ENCODE peak calls at places on chromosomes 4 and X, in eight cellular contexts. One of them, this sample, is unnamed.

GRCh38 chr4:180058731-180059215 is 2184.4 kb upstream of the TENM3 start:
- DNase-seq in activated T-cell treated with anti-CD3 and anti-CD28 coated beads, Interleukin-2, amount 50 U/mL, for 48 hours: peak
- DNase-seq in T-helper 2 cell: no peak
- DNase-seq in lower leg skin: no peak
- DNase-seq in globus pallidus: peak
- DNase-seq in mesendoderm: peak
- DNase-seq in cerebellar cortex: peak
- DNase-seq in activated CD4-positive, alpha-beta T cell treated with anti-CD3 and anti-CD28 coated beads for 48 hours: peak
- DNase-seq in this sample: peak

GRCh38 chrX:15242899-15243555 is 26.9 kb downstream of the ASB9 start:
- DNase-seq in activated CD4-positive, alpha-beta T cell treated with anti-CD3 and anti-CD28 coated beads for 48 hours: peak
- DNase-seq in cerebellar cortex: peak
- DNase-seq in T-helper 2 cell: no peak
- DNase-seq in lower leg skin: no peak
- DNase-seq in globus pallidus: peak
- DNase-seq in mesendoderm: peak
- DNase-seq in activated T-cell treated with anti-CD3 and anti-CD28 coated beads, Interleukin-2, amount 50 U/mL, for 48 hours: peak
- DNase-seq in this sample: peak

GRCh38 chr4:2400841-2401609 is 17.4 kb downstream of the ZFYVE28 start:
- DNase-seq in globus pallidus: no peak
- DNase-seq in lower leg skin: no peak
- DNase-seq in T-helper 2 cell: no peak
- DNase-seq in cerebellar cortex: peak
- DNase-seq in activated CD4-positive, alpha-beta T cell treated with anti-CD3 and anti-CD28 coated beads for 48 hours: peak
- DNase-seq in activated T-cell treated with anti-CD3 and anti-CD28 coated beads, Interleukin-2, amount 50 U/mL, for 48 hours: no peak
- DNase-seq in mesendoderm: no peak
- DNase-seq in this sample: no peak

GRCh38 chr4:113355550-113356371 is 306.3 kb downstream of the ANK2 start:
- DNase-seq in mesendoderm: peak
- DNase-seq in T-helper 2 cell: no peak
- DNase-seq in cerebellar cortex: no peak
- DNase-seq in globus pallidus: peak
- DNase-seq in activated CD4-positive, alpha-beta T cell treated with anti-CD3 and anti-CD28 coated beads for 48 hours: peak
- DNase-seq in activated T-cell treated with anti-CD3 and anti-CD28 coated beads, Interleukin-2, amount 50 U/mL, for 48 hours: peak
- DNase-seq in lower leg skin: no peak
- DNase-seq in this sample: peak

GRCh38 chr4:176641237-176641636 is 151.5 kb downstream of the VEGFC start:
- DNase-seq in cerebellar cortex: no peak
- DNase-seq in activated T-cell treated with anti-CD3 and anti-CD28 coated beads, Interleukin-2, amount 50 U/mL, for 48 hours: no peak
- DNase-seq in mesendoderm: no peak
- DNase-seq in lower leg skin: no peak
- DNase-seq in activated CD4-positive, alpha-beta T cell treated with anti-CD3 and anti-CD28 coated beads for 48 hours: no peak
- DNase-seq in globus pallidus: no peak
- DNase-seq in T-helper 2 cell: no peak
- DNase-seq in this sample: no peak

GRCh38 chr4:123659759-123660158 is 263.2 kb downstream of the SPRY1 start:
- DNase-seq in T-helper 2 cell: no peak
- DNase-seq in globus pallidus: peak
- DNase-seq in mesendoderm: peak
- DNase-seq in cerebellar cortex: no peak
- DNase-seq in lower leg skin: no peak
- DNase-seq in activated CD4-positive, alpha-beta T cell treated with anti-CD3 and anti-CD28 coated beads for 48 hours: no peak
- DNase-seq in activated T-cell treated with anti-CD3 and anti-CD28 coated beads, Interleukin-2, amount 50 U/mL, for 48 hours: no peak
- DNase-seq in this sample: peak

GRCh38 chrX:42399632-42400024 is 378.3 kb downstream of the PPP1R2C start:
- DNase-seq in activated CD4-positive, alpha-beta T cell treated with anti-CD3 and anti-CD28 coated beads for 48 hours: no peak
- DNase-seq in cerebellar cortex: no peak
- DNase-seq in lower leg skin: no peak
- DNase-seq in mesendoderm: peak
- DNase-seq in activated T-cell treated with anti-CD3 and anti-CD28 coated beads, Interleukin-2, amount 50 U/mL, for 48 hours: no peak
- DNase-seq in globus pallidus: no peak
- DNase-seq in T-helper 2 cell: no peak
- DNase-seq in this sample: no peak

GRCh38 chr4:129968366-129968765 is 872.4 kb downstream of the C4orf33 start:
- DNase-seq in mesendoderm: no peak
- DNase-seq in activated CD4-positive, alpha-beta T cell treated with anti-CD3 and anti-CD28 coated beads for 48 hours: no peak
- DNase-seq in T-helper 2 cell: no peak
- DNase-seq in lower leg skin: no peak
- DNase-seq in globus pallidus: no peak
- DNase-seq in cerebellar cortex: no peak
- DNase-seq in activated T-cell treated with anti-CD3 and anti-CD28 coated beads, Interleukin-2, amount 50 U/mL, for 48 hours: no peak
- DNase-seq in this sample: no peak

GRCh38 chrX:125205918-125206665 is 113.6 kb upstream of the TEX13C start:
- DNase-seq in T-helper 2 cell: no peak
- DNase-seq in activated T-cell treated with anti-CD3 and anti-CD28 coated beads, Interleukin-2, amount 50 U/mL, for 48 hours: peak
- DNase-seq in lower leg skin: no peak
- DNase-seq in mesendoderm: peak
- DNase-seq in cerebellar cortex: peak
- DNase-seq in activated CD4-positive, alpha-beta T cell treated with anti-CD3 and anti-CD28 coated beads for 48 hours: no peak
- DNase-seq in globus pallidus: no peak
- DNase-seq in this sample: no peak

GRCh38 chr4:90226734-90227133 is 99.5 kb downstream of the CCSER1 start:
- DNase-seq in globus pallidus: no peak
- DNase-seq in lower leg skin: no peak
- DNase-seq in T-helper 2 cell: no peak
- DNase-seq in activated T-cell treated with anti-CD3 and anti-CD28 coated beads, Interleukin-2, amount 50 U/mL, for 48 hours: no peak
- DNase-seq in activated CD4-positive, alpha-beta T cell treated with anti-CD3 and anti-CD28 coated beads for 48 hours: no peak
- DNase-seq in mesendoderm: no peak
- DNase-seq in cerebellar cortex: no peak
- DNase-seq in this sample: no peak

GRCh38 chr4:1012031-1012739 is 759 bp downstream of the FGFRL1 start:
- DNase-seq in globus pallidus: no peak
- DNase-seq in mesendoderm: peak
- DNase-seq in cerebellar cortex: no peak
- DNase-seq in T-helper 2 cell: no peak
- DNase-seq in activated T-cell treated with anti-CD3 and anti-CD28 coated beads, Interleukin-2, amount 50 U/mL, for 48 hours: no peak
- DNase-seq in lower leg skin: no peak
- DNase-seq in activated CD4-positive, alpha-beta T cell treated with anti-CD3 and anti-CD28 coated beads for 48 hours: peak
- DNase-seq in this sample: peak

GRCh38 chr4:70505152-70505748 is 13.1 kb upstream of the AMTN start:
- DNase-seq in mesendoderm: peak
- DNase-seq in activated T-cell treated with anti-CD3 and anti-CD28 coated beads, Interleukin-2, amount 50 U/mL, for 48 hours: peak
- DNase-seq in activated CD4-positive, alpha-beta T cell treated with anti-CD3 and anti-CD28 coated beads for 48 hours: peak
- DNase-seq in T-helper 2 cell: peak
- DNase-seq in globus pallidus: peak
- DNase-seq in lower leg skin: no peak
- DNase-seq in cerebellar cortex: peak
- DNase-seq in this sample: peak

GRCh38 chr4:8303485-8304281 is 34.1 kb downstream of the HTRA3 start:
- DNase-seq in mesendoderm: peak
- DNase-seq in globus pallidus: peak
- DNase-seq in lower leg skin: peak
- DNase-seq in activated T-cell treated with anti-CD3 and anti-CD28 coated beads, Interleukin-2, amount 50 U/mL, for 48 hours: no peak
- DNase-seq in cerebellar cortex: no peak
- DNase-seq in activated CD4-positive, alpha-beta T cell treated with anti-CD3 and anti-CD28 coated beads for 48 hours: no peak
- DNase-seq in T-helper 2 cell: no peak
- DNase-seq in this sample: no peak

GRCh38 chr4:85842540-85842939 is 367.6 kb downstream of the ARHGAP24 start:
- DNase-seq in cerebellar cortex: no peak
- DNase-seq in mesendoderm: no peak
- DNase-seq in globus pallidus: peak
- DNase-seq in activated T-cell treated with anti-CD3 and anti-CD28 coated beads, Interleukin-2, amount 50 U/mL, for 48 hours: no peak
- DNase-seq in T-helper 2 cell: no peak
- DNase-seq in lower leg skin: no peak
- DNase-seq in activated CD4-positive, alpha-beta T cell treated with anti-CD3 and anti-CD28 coated beads for 48 hours: no peak
- DNase-seq in this sample: peak

GRCh38 chr4:8580321-8581093 is at the start of gene GPR78:
- DNase-seq in cerebellar cortex: no peak
- DNase-seq in activated CD4-positive, alpha-beta T cell treated with anti-CD3 and anti-CD28 coated beads for 48 hours: peak
- DNase-seq in lower leg skin: no peak
- DNase-seq in globus pallidus: no peak
- DNase-seq in T-helper 2 cell: no peak
- DNase-seq in activated T-cell treated with anti-CD3 and anti-CD28 coated beads, Interleukin-2, amount 50 U/mL, for 48 hours: peak
- DNase-seq in mesendoderm: peak
- DNase-seq in this sample: no peak

GRCh38 chr4:1766336-1767057 is 26.6 kb upstream of the FGFR3 start:
- DNase-seq in activated T-cell treated with anti-CD3 and anti-CD28 coated beads, Interleukin-2, amount 50 U/mL, for 48 hours: no peak
- DNase-seq in cerebellar cortex: no peak
- DNase-seq in globus pallidus: no peak
- DNase-seq in T-helper 2 cell: no peak
- DNase-seq in mesendoderm: peak
- DNase-seq in lower leg skin: no peak
- DNase-seq in activated CD4-positive, alpha-beta T cell treated with anti-CD3 and anti-CD28 coated beads for 48 hours: no peak
- DNase-seq in this sample: no peak

GRCh38 chr4:95289028-95289634 is 259.6 kb downstream of the UNC5C start:
- DNase-seq in T-helper 2 cell: no peak
- DNase-seq in activated T-cell treated with anti-CD3 and anti-CD28 coated beads, Interleukin-2, amount 50 U/mL, for 48 hours: no peak
- DNase-seq in mesendoderm: no peak
- DNase-seq in globus pallidus: no peak
- DNase-seq in activated CD4-positive, alpha-beta T cell treated with anti-CD3 and anti-CD28 coated beads for 48 hours: no peak
- DNase-seq in cerebellar cortex: no peak
- DNase-seq in lower leg skin: no peak
- DNase-seq in this sample: no peak

GRCh38 chrX:42247241-42247640 is 323.9 kb upstream of the CASK start:
- DNase-seq in lower leg skin: no peak
- DNase-seq in activated T-cell treated with anti-CD3 and anti-CD28 coated beads, Interleukin-2, amount 50 U/mL, for 48 hours: no peak
- DNase-seq in T-helper 2 cell: no peak
- DNase-seq in activated CD4-positive, alpha-beta T cell treated with anti-CD3 and anti-CD28 coated beads for 48 hours: no peak
- DNase-seq in mesendoderm: no peak
- DNase-seq in globus pallidus: no peak
- DNase-seq in cerebellar cortex: no peak
- DNase-seq in this sample: peak

GRCh38 chr4:182738283-182739047 is 178.7 kb downstream of the DCTD start:
- DNase-seq in cerebellar cortex: no peak
- DNase-seq in T-helper 2 cell: no peak
- DNase-seq in globus pallidus: no peak
- DNase-seq in mesendoderm: no peak
- DNase-seq in lower leg skin: no peak
- DNase-seq in activated CD4-positive, alpha-beta T cell treated with anti-CD3 and anti-CD28 coated beads for 48 hours: no peak
- DNase-seq in activated T-cell treated with anti-CD3 and anti-CD28 coated beads, Interleukin-2, amount 50 U/mL, for 48 hours: no peak
- DNase-seq in this sample: no peak

GRCh38 chr4:101670370-101670769 is 120.2 kb upstream of the BANK1 start:
- DNase-seq in cerebellar cortex: no peak
- DNase-seq in mesendoderm: no peak
- DNase-seq in globus pallidus: no peak
- DNase-seq in activated CD4-positive, alpha-beta T cell treated with anti-CD3 and anti-CD28 coated beads for 48 hours: no peak
- DNase-seq in T-helper 2 cell: no peak
- DNase-seq in activated T-cell treated with anti-CD3 and anti-CD28 coated beads, Interleukin-2, amount 50 U/mL, for 48 hours: no peak
- DNase-seq in lower leg skin: no peak
- DNase-seq in this sample: no peak

GRCh38 chrX:72142094-72142843 is 10.6 kb upstream of the RTL5 start:
- DNase-seq in globus pallidus: no peak
- DNase-seq in cerebellar cortex: peak
- DNase-seq in lower leg skin: peak
- DNase-seq in activated T-cell treated with anti-CD3 and anti-CD28 coated beads, Interleukin-2, amount 50 U/mL, for 48 hours: no peak
- DNase-seq in activated CD4-positive, alpha-beta T cell treated with anti-CD3 and anti-CD28 coated beads for 48 hours: no peak
- DNase-seq in T-helper 2 cell: no peak
- DNase-seq in mesendoderm: no peak
- DNase-seq in this sample: peak

GRCh38 chr4:159417006-159417405 is 314.1 kb downstream of the RAPGEF2 start:
- DNase-seq in cerebellar cortex: no peak
- DNase-seq in T-helper 2 cell: no peak
- DNase-seq in globus pallidus: no peak
- DNase-seq in mesendoderm: no peak
- DNase-seq in lower leg skin: no peak
- DNase-seq in activated T-cell treated with anti-CD3 and anti-CD28 coated beads, Interleukin-2, amount 50 U/mL, for 48 hours: no peak
- DNase-seq in activated CD4-positive, alpha-beta T cell treated with anti-CD3 and anti-CD28 coated beads for 48 hours: no peak
- DNase-seq in this sample: no peak

GRCh38 chr4:55547461-55547770 is 707 bp upstream of the CLOCK start:
- DNase-seq in cerebellar cortex: no peak
- DNase-seq in lower leg skin: no peak
- DNase-seq in globus pallidus: no peak
- DNase-seq in mesendoderm: no peak
- DNase-seq in activated CD4-positive, alpha-beta T cell treated with anti-CD3 and anti-CD28 coated beads for 48 hours: no peak
- DNase-seq in T-helper 2 cell: no peak
- DNase-seq in activated T-cell treated with anti-CD3 and anti-CD28 coated beads, Interleukin-2, amount 50 U/mL, for 48 hours: no peak
- DNase-seq in this sample: no peak

GRCh38 chrX:115592997-115593734 is 32.2 kb downstream of the PLS3 start:
- DNase-seq in cerebellar cortex: no peak
- DNase-seq in mesendoderm: peak
- DNase-seq in T-helper 2 cell: no peak
- DNase-seq in globus pallidus: no peak
- DNase-seq in lower leg skin: no peak
- DNase-seq in activated CD4-positive, alpha-beta T cell treated with anti-CD3 and anti-CD28 coated beads for 48 hours: no peak
- DNase-seq in activated T-cell treated with anti-CD3 and anti-CD28 coated beads, Interleukin-2, amount 50 U/mL, for 48 hours: no peak
- DNase-seq in this sample: no peak

GRCh38 chrX:139734996-139735395 is 27.0 kb upstream of the MCF2 start:
- DNase-seq in lower leg skin: no peak
- DNase-seq in activated T-cell treated with anti-CD3 and anti-CD28 coated beads, Interleukin-2, amount 50 U/mL, for 48 hours: no peak
- DNase-seq in T-helper 2 cell: no peak
- DNase-seq in mesendoderm: no peak
- DNase-seq in activated CD4-positive, alpha-beta T cell treated with anti-CD3 and anti-CD28 coated beads for 48 hours: no peak
- DNase-seq in cerebellar cortex: no peak
- DNase-seq in globus pallidus: no peak
- DNase-seq in this sample: no peak

GRCh38 chr4:122819708-122820449 is 6.8 kb upstream of the FGF2 start:
- DNase-seq in mesendoderm: no peak
- DNase-seq in globus pallidus: no peak
- DNase-seq in cerebellar cortex: no peak
- DNase-seq in T-helper 2 cell: no peak
- DNase-seq in activated CD4-positive, alpha-beta T cell treated with anti-CD3 and anti-CD28 coated beads for 48 hours: no peak
- DNase-seq in activated T-cell treated with anti-CD3 and anti-CD28 coated beads, Interleukin-2, amount 50 U/mL, for 48 hours: no peak
- DNase-seq in lower leg skin: no peak
- DNase-seq in this sample: no peak

GRCh38 chrX:38664285-38664684 is 102.9 kb downstream of the TSPAN7 start:
- DNase-seq in globus pallidus: peak
- DNase-seq in lower leg skin: no peak
- DNase-seq in activated T-cell treated with anti-CD3 and anti-CD28 coated beads, Interleukin-2, amount 50 U/mL, for 48 hours: no peak
- DNase-seq in cerebellar cortex: peak
- DNase-seq in mesendoderm: peak
- DNase-seq in activated CD4-positive, alpha-beta T cell treated with anti-CD3 and anti-CD28 coated beads for 48 hours: peak
- DNase-seq in T-helper 2 cell: no peak
- DNase-seq in this sample: no peak

GRCh38 chr4:29295280-29295679 is 1424.9 kb upstream of the PCDH7 start:
- DNase-seq in lower leg skin: no peak
- DNase-seq in T-helper 2 cell: no peak
- DNase-seq in mesendoderm: no peak
- DNase-seq in activated CD4-positive, alpha-beta T cell treated with anti-CD3 and anti-CD28 coated beads for 48 hours: no peak
- DNase-seq in globus pallidus: no peak
- DNase-seq in cerebellar cortex: no peak
- DNase-seq in activated T-cell treated with anti-CD3 and anti-CD28 coated beads, Interleukin-2, amount 50 U/mL, for 48 hours: no peak
- DNase-seq in this sample: no peak

GRCh38 chr4:152515678-152516077 is 20.2 kb downstream of the FBXW7 start:
- DNase-seq in activated CD4-positive, alpha-beta T cell treated with anti-CD3 and anti-CD28 coated beads for 48 hours: no peak
- DNase-seq in activated T-cell treated with anti-CD3 and anti-CD28 coated beads, Interleukin-2, amount 50 U/mL, for 48 hours: no peak
- DNase-seq in mesendoderm: no peak
- DNase-seq in cerebellar cortex: no peak
- DNase-seq in lower leg skin: no peak
- DNase-seq in T-helper 2 cell: no peak
- DNase-seq in globus pallidus: no peak
- DNase-seq in this sample: no peak

GRCh38 chr4:75432683-75433082 is 81.5 kb downstream of the RCHY1 start:
- DNase-seq in mesendoderm: peak
- DNase-seq in activated T-cell treated with anti-CD3 and anti-CD28 coated beads, Interleukin-2, amount 50 U/mL, for 48 hours: no peak
- DNase-seq in lower leg skin: no peak
- DNase-seq in T-helper 2 cell: no peak
- DNase-seq in activated CD4-positive, alpha-beta T cell treated with anti-CD3 and anti-CD28 coated beads for 48 hours: no peak
- DNase-seq in cerebellar cortex: peak
- DNase-seq in globus pallidus: no peak
- DNase-seq in this sample: no peak

This sample was measured in naive B cell.